ENCODE peak calls at places on chromosomes 3 and 15, in five cellular contexts. One of them, this sample, is unnamed.

GRCh38 chr3:113516115-113516505 is 1.2 kb upstream of the SPICE1 start:
- DNase-seq in IMR-90: no peak
- DNase-seq in Peyer's patch: peak; percentile 50
- DNase-seq in breast epithelium: no peak
- DNase-seq in heart left ventricle: no peak
- DNase-seq in this sample: peak; percentile 33

GRCh38 chr3:115947325-115947724 is 324.0 kb downstream of the GAP43 start:
- DNase-seq in IMR-90: no peak
- DNase-seq in Peyer's patch: no peak
- DNase-seq in breast epithelium: no peak
- DNase-seq in heart left ventricle: no peak
- DNase-seq in this sample: no peak

GRCh38 chr15:101458158-101458895 is 31.2 kb downstream of the PCSK6 start:
- DNase-seq in IMR-90: no peak
- DNase-seq in Peyer's patch: no peak
- DNase-seq in breast epithelium: no peak
- DNase-seq in heart left ventricle: no peak
- DNase-seq in this sample: no peak

GRCh38 chr15:67758610-67759300 is 66.6 kb upstream of the SKOR1 start:
- DNase-seq in IMR-90: no peak
- DNase-seq in Peyer's patch: no peak
- DNase-seq in breast epithelium: no peak
- DNase-seq in heart left ventricle: no peak
- DNase-seq in this sample: no peak

GRCh38 chr15:63104727-63105126 is 16.9 kb upstream of the LACTB start:
- DNase-seq in IMR-90: peak; percentile 53
- DNase-seq in Peyer's patch: no peak
- DNase-seq in breast epithelium: no peak
- DNase-seq in heart left ventricle: no peak
- DNase-seq in this sample: no peak

GRCh38 chr15:40029979-40030893 is 8.7 kb downstream of the SRP14 start:
- DNase-seq in IMR-90: peak; percentile 22
- DNase-seq in Peyer's patch: peak; percentile 64
- DNase-seq in breast epithelium: no peak
- DNase-seq in heart left ventricle: no peak
- DNase-seq in this sample: peak; percentile 31

GRCh38 chr3:94909726-94910125 is 846.9 kb downstream of the NSUN3 start:
- DNase-seq in IMR-90: no peak
- DNase-seq in Peyer's patch: no peak
- DNase-seq in breast epithelium: no peak
- DNase-seq in heart left ventricle: no peak
- DNase-seq in this sample: no peak

GRCh38 chr15:86515625-86516024 is 436.0 kb downstream of the AGBL1 start:
- DNase-seq in IMR-90: no peak
- DNase-seq in Peyer's patch: no peak
- DNase-seq in breast epithelium: no peak
- DNase-seq in heart left ventricle: no peak
- DNase-seq in this sample: no peak

GRCh38 chr3:160941885-160942494 is 163.2 kb downstream of the B3GALNT1 start:
- DNase-seq in IMR-90: peak; percentile 61
- DNase-seq in Peyer's patch: peak; percentile 90
- DNase-seq in breast epithelium: peak; percentile 62
- DNase-seq in heart left ventricle: peak; percentile 61
- DNase-seq in this sample: no peak

GRCh38 chr3:41888368-41889076 is 73.4 kb downstream of the ULK4 start:
- DNase-seq in IMR-90: no peak
- DNase-seq in Peyer's patch: no peak
- DNase-seq in breast epithelium: no peak
- DNase-seq in heart left ventricle: no peak
- DNase-seq in this sample: no peak

GRCh38 chr15:81273200-81273599 is 50.7 kb downstream of the STARD5 start:
- DNase-seq in IMR-90: no peak
- DNase-seq in Peyer's patch: no peak
- DNase-seq in breast epithelium: no peak
- DNase-seq in heart left ventricle: no peak
- DNase-seq in this sample: no peak

GRCh38 chr3:188202358-188203138 is 48.6 kb downstream of the LPP start:
- DNase-seq in IMR-90: no peak
- DNase-seq in Peyer's patch: no peak
- DNase-seq in breast epithelium: no peak
- DNase-seq in heart left ventricle: no peak
- DNase-seq in this sample: peak; percentile 2

GRCh38 chr15:53978248-53978906 is at the start of gene UNC13C:
- DNase-seq in IMR-90: no peak
- DNase-seq in Peyer's patch: no peak
- DNase-seq in breast epithelium: no peak
- DNase-seq in heart left ventricle: peak; percentile 25
- DNase-seq in this sample: no peak

GRCh38 chr3:71397046-71397445 is 186.5 kb downstream of the FOXP1 start:
- DNase-seq in IMR-90: peak; percentile 30
- DNase-seq in Peyer's patch: peak; percentile 61
- DNase-seq in breast epithelium: no peak
- DNase-seq in heart left ventricle: no peak
- DNase-seq in this sample: peak; percentile 17

GRCh38 chr3:195270350-195271115 is 426 bp downstream of the XXYLT1 start:
- DNase-seq in IMR-90: peak; percentile 69
- DNase-seq in Peyer's patch: peak; percentile 86
- DNase-seq in breast epithelium: no peak
- DNase-seq in heart left ventricle: peak; percentile 77
- DNase-seq in this sample: peak; percentile 93

GRCh38 chr15:88467073-88467934 is at the start of the genes MRPL46 and MRPS11:
- DNase-seq in IMR-90: peak; percentile 83
- DNase-seq in Peyer's patch: peak; percentile 95
- DNase-seq in breast epithelium: peak; percentile 67
- DNase-seq in heart left ventricle: peak; percentile 94
- DNase-seq in this sample: peak; percentile 96
- TF ChIP-seq POLR2A in IMR-90: no peak
- TF ChIP-seq POLR2A in Peyer's patch: peak; percentile 25
- TF ChIP-seq POLR2A in breast epithelium: no peak
- TF ChIP-seq POLR2A in heart left ventricle: no peak
- TF ChIP-seq POLR2A in this sample: peak; percentile 84

GRCh38 chr3:64763980-64764379 is 76.2 kb upstream of the ADAMTS9 start:
- DNase-seq in IMR-90: no peak
- DNase-seq in Peyer's patch: no peak
- DNase-seq in breast epithelium: no peak
- DNase-seq in heart left ventricle: no peak
- DNase-seq in this sample: no peak
- TF ChIP-seq POLR2A in IMR-90: no peak
- TF ChIP-seq POLR2A in Peyer's patch: no peak
- TF ChIP-seq POLR2A in breast epithelium: no peak
- TF ChIP-seq POLR2A in heart left ventricle: no peak
- TF ChIP-seq POLR2A in this sample: no peak

DNA sequence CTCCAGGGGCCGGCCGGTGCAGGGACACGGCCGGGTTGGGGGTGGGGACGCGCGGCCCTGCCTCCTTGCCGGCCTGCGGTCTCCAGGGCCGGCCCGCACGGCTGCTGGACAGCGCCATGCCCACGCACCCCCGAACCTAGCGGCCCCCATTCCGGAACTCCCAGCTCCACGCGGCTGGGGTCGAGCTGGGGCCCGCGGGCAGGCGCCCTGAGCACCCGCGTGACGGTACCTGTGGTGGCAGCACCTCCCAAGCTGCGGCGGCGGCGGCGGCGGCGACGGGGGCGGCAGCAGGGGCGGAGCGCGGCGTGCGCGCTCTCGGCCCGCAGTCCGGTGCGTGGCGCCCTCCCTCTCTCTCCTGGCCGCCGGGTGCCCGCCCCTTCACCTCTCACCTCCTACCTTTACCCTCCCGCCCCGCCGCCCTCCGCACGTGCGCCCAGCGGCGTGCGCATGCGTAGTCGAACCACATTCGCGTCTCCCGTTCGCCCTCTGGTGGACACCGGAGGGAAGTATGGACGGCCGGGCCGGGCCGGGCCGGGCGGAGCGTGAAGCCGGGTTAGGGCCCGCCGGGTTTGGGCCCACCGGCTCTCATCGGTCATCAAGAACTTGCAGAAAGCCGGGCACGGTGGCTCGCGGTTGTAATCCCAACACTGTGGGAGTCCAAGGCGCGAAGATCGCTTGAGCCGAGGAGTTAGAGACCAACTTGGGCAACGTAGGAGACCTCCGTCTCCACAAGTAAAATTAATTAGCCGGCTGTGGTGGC is at the start of gene SCAP:
- DNase-seq in IMR-90: peak; percentile 64
- DNase-seq in Peyer's patch: peak; percentile 97
- DNase-seq in breast epithelium: peak; percentile 86
- DNase-seq in heart left ventricle: peak; percentile 95
- DNase-seq in this sample: peak; percentile 95
- TF ChIP-seq POLR2A in IMR-90: no peak
- TF ChIP-seq POLR2A in Peyer's patch: peak; percentile 45
- TF ChIP-seq POLR2A in breast epithelium: no peak
- TF ChIP-seq POLR2A in heart left ventricle: no peak
- TF ChIP-seq POLR2A in this sample: peak; percentile 66

DNA sequence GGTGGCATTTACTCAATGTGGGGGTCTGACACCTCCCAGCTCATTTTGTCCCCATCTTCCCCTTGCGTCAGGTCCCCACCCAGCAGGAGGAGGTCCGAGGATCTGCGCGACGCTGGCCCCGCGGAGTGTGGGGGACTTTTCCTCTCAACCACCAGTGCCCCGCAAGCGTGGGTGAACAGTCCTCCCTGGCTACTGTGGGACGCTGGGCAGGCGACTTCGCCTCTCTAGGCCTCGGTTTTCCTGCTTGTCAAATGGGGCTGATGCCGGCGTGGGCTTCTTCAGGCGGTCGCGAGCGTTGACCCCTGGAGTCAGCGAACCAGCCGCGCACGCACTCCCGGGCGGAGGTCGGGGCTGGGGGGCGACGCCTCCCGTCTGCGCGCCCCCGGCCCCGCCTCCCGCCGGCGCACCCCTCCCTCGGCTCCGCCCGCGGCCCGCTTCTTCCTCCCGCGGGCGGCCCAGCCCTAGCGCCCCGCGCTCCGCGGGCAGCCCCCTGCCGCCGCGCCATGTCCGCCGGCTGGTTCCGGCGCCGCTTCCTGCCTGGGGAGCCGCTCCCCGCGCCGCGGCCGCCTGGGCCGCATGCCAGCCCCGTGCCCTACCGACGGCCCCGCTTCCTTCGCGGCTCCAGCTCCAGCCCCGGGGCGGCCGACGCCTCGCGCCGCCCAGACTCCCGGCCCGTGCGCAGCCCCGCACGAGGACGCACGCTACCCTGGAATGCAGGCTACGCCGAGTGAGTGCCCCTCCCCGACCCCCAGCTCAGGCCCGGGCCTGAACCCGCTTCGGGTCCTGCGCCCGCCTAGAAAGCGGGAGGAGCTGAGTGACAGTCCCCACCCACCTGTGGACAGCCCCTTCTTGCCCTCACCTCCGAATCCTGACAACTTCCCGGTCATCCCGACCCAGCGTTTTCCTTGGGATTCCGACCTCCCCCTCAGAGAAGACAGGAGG is at the start of gene PPM1M:
- DNase-seq in IMR-90: peak; percentile 31
- DNase-seq in Peyer's patch: peak; percentile 76
- DNase-seq in breast epithelium: no peak
- DNase-seq in heart left ventricle: peak; percentile 71
- DNase-seq in this sample: peak; percentile 60
- TF ChIP-seq POLR2A in IMR-90: no peak
- TF ChIP-seq POLR2A in Peyer's patch: peak; percentile 14
- TF ChIP-seq POLR2A in breast epithelium: peak; percentile 15
- TF ChIP-seq POLR2A in heart left ventricle: no peak
- TF ChIP-seq POLR2A in this sample: peak; percentile 31

DNA sequence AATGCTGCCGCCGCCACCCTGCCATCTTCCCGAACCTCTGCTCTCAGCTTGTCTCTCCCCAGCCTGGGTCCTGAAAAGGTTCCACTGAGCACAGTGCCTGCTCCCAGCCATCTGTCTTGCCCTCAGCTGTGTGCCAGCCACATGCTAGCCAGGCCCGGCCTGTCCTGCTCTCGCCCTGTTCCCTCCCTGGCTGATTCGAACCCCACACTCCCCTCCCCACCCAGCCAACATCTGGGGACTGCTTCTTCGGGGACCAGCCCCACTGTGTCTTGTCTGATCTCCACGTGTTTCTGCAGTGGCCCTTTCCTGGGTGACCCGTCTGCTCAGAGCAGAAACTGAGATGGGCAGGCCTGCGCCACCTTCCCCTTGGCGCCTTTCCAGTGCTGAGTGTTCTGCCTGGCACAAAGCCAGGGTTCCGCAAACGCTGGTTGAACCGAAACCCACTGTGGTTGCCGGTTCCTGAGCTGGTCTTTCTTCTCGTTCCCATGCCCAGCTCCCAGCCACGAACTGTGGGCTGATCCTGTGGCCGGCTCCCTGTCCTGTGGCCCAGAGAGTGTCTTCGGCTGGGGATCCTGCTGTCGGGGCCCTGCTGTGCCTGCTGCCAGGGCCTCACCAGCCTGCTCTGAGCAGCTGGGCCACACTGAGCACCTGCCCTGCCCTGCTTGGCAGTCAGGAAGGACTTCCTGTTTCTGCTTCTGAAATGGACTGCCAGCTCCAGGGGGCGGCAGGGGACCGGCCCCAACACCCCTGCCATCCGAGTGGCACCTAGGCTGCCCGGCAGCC is 62.7 kb upstream of the KLF13 start:
- DNase-seq in IMR-90: no peak
- DNase-seq in Peyer's patch: peak; percentile 93
- DNase-seq in breast epithelium: peak; percentile 53
- DNase-seq in heart left ventricle: peak; percentile 85
- DNase-seq in this sample: peak; percentile 94
- TF ChIP-seq POLR2A in IMR-90: no peak
- TF ChIP-seq POLR2A in Peyer's patch: no peak
- TF ChIP-seq POLR2A in breast epithelium: no peak
- TF ChIP-seq POLR2A in heart left ventricle: no peak
- TF ChIP-seq POLR2A in this sample: peak; percentile 69

GRCh38 chr15:84570164-84570692 is 30.6 kb upstream of the ZSCAN2 start:
- DNase-seq in IMR-90: no peak
- DNase-seq in Peyer's patch: peak; percentile 83
- DNase-seq in breast epithelium: no peak
- DNase-seq in heart left ventricle: peak; percentile 59
- DNase-seq in this sample: peak; percentile 77
- TF ChIP-seq POLR2A in IMR-90: no peak
- TF ChIP-seq POLR2A in Peyer's patch: no peak
- TF ChIP-seq POLR2A in breast epithelium: no peak
- TF ChIP-seq POLR2A in heart left ventricle: no peak
- TF ChIP-seq POLR2A in this sample: no peak

GRCh38 chr3:196432137-196432879 is at the start of gene UBXN7:
- DNase-seq in IMR-90: peak; percentile 90
- DNase-seq in Peyer's patch: peak; percentile 97
- DNase-seq in breast epithelium: peak; percentile 86
- DNase-seq in heart left ventricle: peak; percentile 97
- DNase-seq in this sample: peak; percentile 98
- TF ChIP-seq POLR2A in IMR-90: no peak
- TF ChIP-seq POLR2A in Peyer's patch: peak; percentile 28
- TF ChIP-seq POLR2A in breast epithelium: peak; percentile 48
- TF ChIP-seq POLR2A in heart left ventricle: no peak
- TF ChIP-seq POLR2A in this sample: peak; percentile 81

GRCh38 chr3:31861839-31862238 is 119.2 kb downstream of the OSBPL10 start:
- DNase-seq in IMR-90: no peak
- DNase-seq in Peyer's patch: no peak
- DNase-seq in breast epithelium: no peak
- DNase-seq in heart left ventricle: no peak
- DNase-seq in this sample: no peak
- TF ChIP-seq POLR2A in IMR-90: no peak
- TF ChIP-seq POLR2A in Peyer's patch: no peak
- TF ChIP-seq POLR2A in breast epithelium: no peak
- TF ChIP-seq POLR2A in heart left ventricle: no peak
- TF ChIP-seq POLR2A in this sample: no peak

This sample was measured in erythroblast.